ENCODE peak calls at places on chromosome 4, in five cellular contexts. One of them, this sample, is unnamed.

GRCh38 chr4:112327950-112328349 is 30.8 kb downstream of the ALPK1 start:
- DNase-seq in H1: no peak
- DNase-seq in mesenchymal stem cell: peak
- DNase-seq in H9: no peak
- DNase-seq in trophoblast cell: peak
- DNase-seq in this sample: peak

GRCh38 chr4:1249731-1250526 is 999 bp upstream of the CTBP1 start:
- DNase-seq in H1: no peak
- DNase-seq in mesenchymal stem cell: peak
- DNase-seq in H9: peak
- DNase-seq in trophoblast cell: peak
- DNase-seq in this sample: no peak

GRCh38 chr4:176607807-176608206 is 184.9 kb downstream of the VEGFC start:
- DNase-seq in H1: no peak
- DNase-seq in mesenchymal stem cell: no peak
- DNase-seq in H9: no peak
- DNase-seq in trophoblast cell: no peak
- DNase-seq in this sample: no peak

GRCh38 chr4:175536852-175537453 is 275.1 kb downstream of the GPM6A start:
- DNase-seq in H1: peak
- DNase-seq in mesenchymal stem cell: peak
- DNase-seq in H9: no peak
- DNase-seq in trophoblast cell: peak
- DNase-seq in this sample: peak

GRCh38 chr4:113978561-113979156 is 788 bp downstream of the ARSJ start:
- DNase-seq in H1: no peak
- DNase-seq in mesenchymal stem cell: no peak
- DNase-seq in H9: peak
- DNase-seq in trophoblast cell: no peak
- DNase-seq in this sample: no peak

GRCh38 chr4:51830146-51830545 is 12.8 kb upstream of the DCUN1D4 start:
- DNase-seq in H1: no peak
- DNase-seq in mesenchymal stem cell: peak
- DNase-seq in H9: no peak
- DNase-seq in trophoblast cell: no peak
- DNase-seq in this sample: no peak

GRCh38 chr4:142516686-142517145 is 329.4 kb downstream of the INPP4B start:
- DNase-seq in H1: no peak
- DNase-seq in mesenchymal stem cell: no peak
- DNase-seq in H9: no peak
- DNase-seq in trophoblast cell: no peak
- DNase-seq in this sample: no peak

GRCh38 chr4:84971319-84971932 is 4.9 kb upstream of the WDFY3 start:
- DNase-seq in H1: no peak
- DNase-seq in mesenchymal stem cell: peak
- DNase-seq in H9: no peak
- DNase-seq in trophoblast cell: peak
- DNase-seq in this sample: no peak

GRCh38 chr4:35970366-35970960 is 273.9 kb downstream of the ARAP2 start:
- DNase-seq in H1: no peak
- DNase-seq in mesenchymal stem cell: no peak
- DNase-seq in H9: no peak
- DNase-seq in trophoblast cell: no peak
- DNase-seq in this sample: no peak

GRCh38 chr4:87322754-87323153 is at the start of gene HSD17B13:
- DNase-seq in H1: no peak
- DNase-seq in mesenchymal stem cell: no peak
- DNase-seq in H9: no peak
- DNase-seq in trophoblast cell: no peak
- DNase-seq in this sample: no peak

GRCh38 chr4:48370260-48371134 is 29.2 kb downstream of the SLAIN2 start:
- DNase-seq in H1: no peak
- DNase-seq in mesenchymal stem cell: no peak
- DNase-seq in H9: no peak
- DNase-seq in trophoblast cell: no peak
- DNase-seq in this sample: no peak

GRCh38 chr4:6565691-6566431 is 9.1 kb upstream of the MAN2B2 start:
- DNase-seq in H1: no peak
- DNase-seq in mesenchymal stem cell: no peak
- DNase-seq in H9: no peak
- DNase-seq in trophoblast cell: no peak
- DNase-seq in this sample: no peak

GRCh38 chr4:76308548-76308947 is 2.0 kb downstream of the STBD1 start:
- DNase-seq in H1: no peak
- DNase-seq in mesenchymal stem cell: no peak
- DNase-seq in H9: no peak
- DNase-seq in trophoblast cell: peak
- DNase-seq in this sample: no peak

GRCh38 chr4:9703391-9703790 is 78.0 kb upstream of the DRD5 start:
- DNase-seq in H1: peak
- DNase-seq in mesenchymal stem cell: no peak
- DNase-seq in H9: peak
- DNase-seq in trophoblast cell: peak
- DNase-seq in this sample: peak

GRCh38 chr4:1351854-1352633 is 5.0 kb downstream of the UVSSA start:
- DNase-seq in H1: peak
- DNase-seq in mesenchymal stem cell: peak
- DNase-seq in H9: peak
- DNase-seq in trophoblast cell: peak
- DNase-seq in this sample: peak

GRCh38 chr4:160217352-160217751 is 1114.5 kb downstream of the RAPGEF2 start:
- DNase-seq in H1: no peak
- DNase-seq in mesenchymal stem cell: no peak
- DNase-seq in H9: no peak
- DNase-seq in trophoblast cell: no peak
- DNase-seq in this sample: no peak

GRCh38 chr4:145170209-145170608 is 10.2 kb downstream of the OTUD4 start:
- DNase-seq in H1: no peak
- DNase-seq in mesenchymal stem cell: peak
- DNase-seq in H9: no peak
- DNase-seq in trophoblast cell: no peak
- DNase-seq in this sample: no peak

GRCh38 chr4:153137168-153137567 is 67.1 kb upstream of the TRIM2 start:
- DNase-seq in H1: no peak
- DNase-seq in mesenchymal stem cell: peak
- DNase-seq in H9: no peak
- DNase-seq in trophoblast cell: peak
- DNase-seq in this sample: no peak

GRCh38 chr4:128228021-128228571 is 59.5 kb downstream of the PGRMC2 start:
- DNase-seq in H1: no peak
- DNase-seq in mesenchymal stem cell: no peak
- DNase-seq in H9: no peak
- DNase-seq in trophoblast cell: peak
- DNase-seq in this sample: no peak

GRCh38 chr4:117971406-117971805 is 62.9 kb upstream of the NDST3 start:
- DNase-seq in H1: no peak
- DNase-seq in mesenchymal stem cell: peak
- DNase-seq in H9: no peak
- DNase-seq in trophoblast cell: no peak
- DNase-seq in this sample: no peak

GRCh38 chr4:108512615-108513505 is 107.5 kb upstream of the RPL34 start:
- DNase-seq in H1: peak
- DNase-seq in mesenchymal stem cell: peak
- DNase-seq in H9: peak
- DNase-seq in trophoblast cell: peak
- DNase-seq in this sample: peak

GRCh38 chr4:169620846-169621228 is 459 bp downstream of the CLCN3 start:
- DNase-seq in H1: no peak
- DNase-seq in mesenchymal stem cell: peak
- DNase-seq in H9: no peak
- DNase-seq in trophoblast cell: peak
- DNase-seq in this sample: peak

GRCh38 chr4:30586850-30587249 is 133.3 kb upstream of the PCDH7 start:
- DNase-seq in H1: no peak
- DNase-seq in mesenchymal stem cell: no peak
- DNase-seq in H9: no peak
- DNase-seq in trophoblast cell: no peak
- DNase-seq in this sample: no peak

GRCh38 chr4:146110847-146111485 is 64.6 kb upstream of the LSM6 start:
- DNase-seq in H1: no peak
- DNase-seq in mesenchymal stem cell: no peak
- DNase-seq in H9: no peak
- DNase-seq in trophoblast cell: no peak
- DNase-seq in this sample: no peak

GRCh38 chr4:102867278-102868152 is 1.3 kb upstream of the CISD2 start:
- DNase-seq in H1: no peak
- DNase-seq in mesenchymal stem cell: no peak
- DNase-seq in H9: no peak
- DNase-seq in trophoblast cell: peak
- DNase-seq in this sample: no peak

GRCh38 chr4:118732591-118733330 is 47.6 kb downstream of the METTL14 start:
- DNase-seq in H1: no peak
- DNase-seq in mesenchymal stem cell: peak
- DNase-seq in H9: no peak
- DNase-seq in trophoblast cell: no peak
- DNase-seq in this sample: no peak

GRCh38 chr4:6905501-6905900 is 4.1 kb upstream of the TBC1D14 start:
- DNase-seq in H1: no peak
- DNase-seq in mesenchymal stem cell: no peak
- DNase-seq in H9: no peak
- DNase-seq in trophoblast cell: no peak
- DNase-seq in this sample: no peak

GRCh38 chr4:123505457-123506310 is 109.1 kb downstream of the SPRY1 start:
- DNase-seq in H1: peak
- DNase-seq in mesenchymal stem cell: peak
- DNase-seq in H9: peak
- DNase-seq in trophoblast cell: peak
- DNase-seq in this sample: peak

GRCh38 chr4:1060121-1060520 is 48.7 kb downstream of the FGFRL1 start:
- DNase-seq in H1: no peak
- DNase-seq in mesenchymal stem cell: no peak
- DNase-seq in H9: peak
- DNase-seq in trophoblast cell: no peak
- DNase-seq in this sample: no peak

GRCh38 chr4:2792711-2793577 is at the start of gene SH3BP2:
- DNase-seq in H1: no peak
- DNase-seq in mesenchymal stem cell: peak
- DNase-seq in H9: peak
- DNase-seq in trophoblast cell: peak
- DNase-seq in this sample: peak

GRCh38 chr4:154807042-154807630 is 26.1 kb downstream of the RBM46 start:
- DNase-seq in H1: no peak
- DNase-seq in mesenchymal stem cell: peak
- DNase-seq in H9: no peak
- DNase-seq in trophoblast cell: peak
- DNase-seq in this sample: no peak

GRCh38 chr4:86558799-86559198 is 35.3 kb upstream of the PTPN13 start:
- DNase-seq in H1: no peak
- DNase-seq in mesenchymal stem cell: no peak
- DNase-seq in H9: no peak
- DNase-seq in trophoblast cell: no peak
- DNase-seq in this sample: no peak

GRCh38 chr4:1516261-1516660 is 110.0 kb upstream of the NKX1-1 start:
- DNase-seq in H1: no peak
- DNase-seq in mesenchymal stem cell: no peak
- DNase-seq in H9: no peak
- DNase-seq in trophoblast cell: no peak
- DNase-seq in this sample: no peak

GRCh38 chr4:113675731-113676707 is 85.5 kb downstream of the CAMK2D start:
- DNase-seq in H1: no peak
- DNase-seq in mesenchymal stem cell: peak
- DNase-seq in H9: no peak
- DNase-seq in trophoblast cell: no peak
- DNase-seq in this sample: no peak

GRCh38 chr4:13605330-13605729 is 22.2 kb downstream of the BOD1L1 start:
- DNase-seq in H1: no peak
- DNase-seq in mesenchymal stem cell: no peak
- DNase-seq in H9: no peak
- DNase-seq in trophoblast cell: no peak
- DNase-seq in this sample: no peak

GRCh38 chr4:24933684-24934275 is 20.9 kb upstream of the CCDC149 start:
- DNase-seq in H1: no peak
- DNase-seq in mesenchymal stem cell: no peak
- DNase-seq in H9: no peak
- DNase-seq in trophoblast cell: no peak
- DNase-seq in this sample: no peak
- H2BK12ac ChIP-seq in H1: no peak
- H2BK12ac ChIP-seq in mesenchymal stem cell: no peak
- H2BK12ac ChIP-seq in H9: no peak
- H2BK12ac ChIP-seq in trophoblast cell: no peak
- H2BK12ac ChIP-seq in this sample: no peak

DNA sequence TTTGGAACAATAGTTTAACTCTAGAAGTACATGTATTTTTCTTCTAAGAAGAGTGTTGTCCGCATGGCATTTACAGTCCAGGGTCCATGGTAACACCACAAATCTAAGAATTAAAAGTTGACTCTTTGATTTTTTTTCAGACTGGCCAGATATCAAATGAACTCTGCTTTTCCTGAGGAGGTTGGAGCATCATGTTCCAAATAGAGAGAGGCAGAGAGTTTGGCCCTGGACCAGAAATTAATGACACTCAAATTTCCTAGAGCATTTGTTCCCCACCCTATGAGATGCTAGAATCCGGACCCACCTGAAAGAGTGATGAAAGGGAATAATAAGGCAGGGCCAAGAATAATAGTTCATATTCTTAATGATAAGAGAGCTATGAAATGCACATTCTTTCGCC is 47.0 kb upstream of the NAP1L5 start:
- DNase-seq in H1: no peak
- DNase-seq in mesenchymal stem cell: no peak
- DNase-seq in H9: no peak
- DNase-seq in trophoblast cell: no peak
- DNase-seq in this sample: no peak
- H2BK5ac ChIP-seq in H1: no peak
- H2BK5ac ChIP-seq in mesenchymal stem cell: no peak
- H2BK5ac ChIP-seq in H9: no peak
- H2BK5ac ChIP-seq in trophoblast cell: no peak
- H2BK5ac ChIP-seq in this sample: no peak

DNA sequence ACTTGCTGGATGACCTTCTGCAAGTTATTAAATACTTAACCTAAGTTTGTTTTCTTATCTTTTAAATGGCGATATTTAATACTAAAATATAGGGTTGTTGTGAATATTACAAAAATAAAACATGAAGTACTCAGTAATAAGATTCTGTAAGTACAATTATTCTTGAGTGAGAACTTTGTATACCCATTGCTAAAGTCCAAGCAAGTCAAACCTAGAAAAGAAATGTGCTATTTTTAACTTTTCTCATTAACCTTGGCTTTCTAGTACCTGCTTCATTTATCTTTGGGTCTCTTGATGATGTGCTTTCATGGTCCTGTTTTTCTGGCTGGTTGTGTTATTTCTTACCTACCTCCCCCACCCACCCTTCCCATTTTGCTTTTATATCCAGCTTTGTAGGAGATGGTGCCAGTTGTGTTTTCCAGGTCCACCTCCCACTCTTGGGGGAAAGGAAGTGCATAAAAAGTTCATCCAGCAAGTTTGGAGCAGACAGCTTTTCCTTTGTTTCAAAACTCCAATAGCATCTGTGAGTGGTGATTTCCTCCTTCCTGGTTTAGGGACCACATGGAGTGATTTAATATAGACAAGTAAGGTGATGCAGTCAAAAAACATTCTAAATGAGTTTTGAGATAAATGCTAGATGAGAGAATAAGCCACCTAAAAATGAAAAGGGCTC is 7.5 kb upstream of the CXCL8 start:
- DNase-seq in H1: no peak
- DNase-seq in mesenchymal stem cell: no peak
- DNase-seq in H9: no peak
- DNase-seq in trophoblast cell: no peak
- DNase-seq in this sample: no peak
- H3K27ac ChIP-seq in H1: no peak
- H3K27ac ChIP-seq in mesenchymal stem cell: no peak
- H3K27ac ChIP-seq in H9: no peak
- H3K27ac ChIP-seq in trophoblast cell: no peak
- H3K27ac ChIP-seq in this sample: no peak

GRCh38 chr4:147633113-147633512 is 15.9 kb downstream of the TMEM184C start:
- DNase-seq in H1: no peak
- DNase-seq in mesenchymal stem cell: peak
- DNase-seq in H9: no peak
- DNase-seq in trophoblast cell: no peak
- DNase-seq in this sample: no peak
- H2BK12ac ChIP-seq in H1: no peak
- H2BK12ac ChIP-seq in mesenchymal stem cell: no peak
- H2BK12ac ChIP-seq in H9: no peak
- H2BK12ac ChIP-seq in trophoblast cell: no peak
- H2BK12ac ChIP-seq in this sample: no peak

This sample was measured in neuronal stem cell.